ENCODE peak calls at places on chromosomes 6 and 20, in four cellular contexts. S, W, R and N are unnamed samples.
A peak's percentile ranks its signal among the peaks of the same experiment; 100 is the strongest.

GRCh38 chr20:57746201-57746600 is 36.4 kb upstream of the PMEPA1 start:
- DNase-seq in S (no peak), W (no peak), R (peak; percentile 63), N (no peak)

GRCh38 chr6:137269803-137270202 is 50.6 kb upstream of the IFNGR1 start:
- DNase-seq in W (no peak), S (no peak), R (no peak), N (no peak)

GRCh38 chr20:35954907-35955251 is 577 bp upstream of the SCAND1 start:
- DNase-seq in R (no peak), W (peak; percentile 15), S (no peak), N (peak; percentile 61)

GRCh38 chr6:169961772-169962561 is 210.5 kb downstream of the ERMARD start:
- DNase-seq in S (peak; percentile 71), W (no peak), R (peak; percentile 80), N (peak; percentile 58)

GRCh38 chr20:32872266-32872665 is 13.5 kb downstream of the EFCAB8 start:
- DNase-seq in W (no peak), S (no peak), R (peak; percentile 15), N (no peak)

GRCh38 chr6:57019434-57019833 is 27.1 kb upstream of the KIAA1586 start:
- DNase-seq in S (no peak), R (no peak), W (no peak), N (no peak)

GRCh38 chr20:33719277-33719988 is 677 bp downstream of the PXMP4 start:
- DNase-seq in R (no peak), S (no peak), W (no peak), N (no peak)

GRCh38 chr20:62953167-62953838 is 794 bp downstream of the SLC17A9 start:
- DNase-seq in W (no peak), S (no peak), R (peak; percentile 82), N (no peak)

GRCh38 chr20:57851025-57851682 is 141.3 kb upstream of the PMEPA1 start:
- DNase-seq in W (no peak), S (no peak), R (no peak), N (peak; percentile 44)

GRCh38 chr6:11978169-11978987 is 33.7 kb upstream of the HIVEP1 start:
- DNase-seq in S (no peak), R (no peak), W (no peak), N (no peak)

GRCh38 chr20:16069416-16070010 is 503.7 kb downstream of the KIF16B start:
- DNase-seq in W (no peak), S (no peak), R (no peak), N (no peak)

GRCh38 chr6:162389353-162390085 is 338.0 kb downstream of the PRKN start:
- DNase-seq in W (no peak), S (no peak), R (no peak), N (no peak)